ENCODE peak calls at places on chromosome 3, in five cellular contexts. K is retinal pigment epithelial cell, H is endothelial cell, P is GM20000, C is Calu3. G is an unnamed sample.

GRCh38 chr3:48408823-48409281 is 21.0 kb downstream of the PLXNB1 start:
- DNase-seq in C (no peak), K (no peak), P (peak), H (no peak), G (peak)

GRCh38 chr3:32089476-32089875 is 16.9 kb upstream of the GPD1L start:
- DNase-seq in K (peak), P (no peak), H (no peak), C (no peak), G (no peak)

GRCh38 chr3:64417816-64418215 is 192.6 kb upstream of the PRICKLE2 start:
- DNase-seq in P (no peak), H (no peak), K (peak), C (no peak), G (no peak)

GRCh38 chr3:149551500-149551899 is 77.0 kb downstream of the TM4SF4 start:
- DNase-seq in P (no peak), H (no peak), K (no peak), C (no peak), G (no peak)

GRCh38 chr3:46089237-46090011 is 62.1 kb upstream of the XCR1 start:
- DNase-seq in K (peak), H (no peak), C (peak), P (peak), G (no peak)

GRCh38 chr3:70256566-70256965 is 55.9 kb downstream of the MDFIC2 start:
- DNase-seq in C (no peak), K (no peak), P (no peak), H (no peak), G (no peak)

GRCh38 chr3:42033741-42034140 is 57.4 kb upstream of the TRAK1 start:
- DNase-seq in P (no peak), H (no peak), C (no peak), K (no peak), G (no peak)

GRCh38 chr3:145902166-145902565 is 258.8 kb downstream of the PLOD2 start:
- DNase-seq in P (no peak), C (no peak), K (no peak), H (no peak), G (no peak)

GRCh38 chr3:157541506-157542236 is 38.5 kb upstream of the VEPH1 start:
- DNase-seq in P (no peak), C (no peak), K (no peak), H (no peak), G (no peak)

DNA sequence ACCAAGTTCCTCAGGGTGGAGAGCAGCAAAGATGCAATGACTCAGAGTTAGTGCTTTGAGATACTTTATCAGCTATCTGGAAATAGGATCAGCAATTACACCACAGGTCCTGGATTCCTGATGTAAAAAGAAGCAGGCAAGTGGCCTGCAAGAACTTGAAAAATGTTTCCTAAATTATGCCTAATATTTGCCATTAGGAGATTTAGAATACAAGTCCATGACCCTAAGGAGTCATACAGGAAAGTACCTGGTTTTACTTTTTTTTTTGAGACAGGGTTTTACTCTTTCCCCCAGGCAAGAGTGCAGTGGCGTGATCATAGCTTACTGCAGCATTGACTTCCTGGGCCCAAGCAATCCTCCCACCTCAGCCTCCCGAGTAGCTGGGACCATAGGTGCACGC is 78.8 kb upstream of the CRBN start:
- DNase-seq in P (no peak), H (no peak), K (no peak), C (no peak), G (no peak)
- TF ChIP-seq CTCF in P (no peak), H (no peak), K (no peak), C (no peak), G (no peak)

DNA sequence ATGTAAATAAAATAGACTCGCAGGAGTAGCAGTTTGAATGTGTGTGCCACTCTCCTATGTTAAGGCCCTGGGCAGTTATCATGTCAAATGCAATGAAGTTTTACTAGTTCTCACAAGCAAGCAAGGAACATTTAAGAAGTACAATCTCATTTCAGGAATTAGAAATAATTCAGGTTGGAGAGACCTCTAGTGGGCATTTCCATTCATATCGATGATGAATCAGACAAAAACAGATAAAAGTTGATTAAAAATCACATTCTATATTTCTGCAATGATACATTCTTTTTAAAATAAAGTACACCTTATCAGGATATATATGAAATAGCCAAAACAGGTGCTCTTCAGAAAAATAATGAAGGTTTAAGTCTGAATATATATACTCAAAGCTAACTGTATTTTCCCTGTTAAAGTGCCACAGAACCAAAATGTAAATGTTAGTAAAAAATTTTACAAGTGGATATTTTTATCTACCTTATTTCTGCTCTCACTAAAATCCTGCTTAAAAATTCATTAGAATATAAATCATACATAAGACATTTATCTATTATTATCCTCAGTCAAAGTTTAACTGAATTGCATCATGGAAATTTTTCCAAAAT is 492.4 kb upstream of the FRG2C start:
- DNase-seq in H (no peak), C (no peak), P (no peak), K (no peak), G (no peak)
- TF ChIP-seq CTCF in H (peak), C (peak), P (no peak), K (peak), G (peak)

DNA sequence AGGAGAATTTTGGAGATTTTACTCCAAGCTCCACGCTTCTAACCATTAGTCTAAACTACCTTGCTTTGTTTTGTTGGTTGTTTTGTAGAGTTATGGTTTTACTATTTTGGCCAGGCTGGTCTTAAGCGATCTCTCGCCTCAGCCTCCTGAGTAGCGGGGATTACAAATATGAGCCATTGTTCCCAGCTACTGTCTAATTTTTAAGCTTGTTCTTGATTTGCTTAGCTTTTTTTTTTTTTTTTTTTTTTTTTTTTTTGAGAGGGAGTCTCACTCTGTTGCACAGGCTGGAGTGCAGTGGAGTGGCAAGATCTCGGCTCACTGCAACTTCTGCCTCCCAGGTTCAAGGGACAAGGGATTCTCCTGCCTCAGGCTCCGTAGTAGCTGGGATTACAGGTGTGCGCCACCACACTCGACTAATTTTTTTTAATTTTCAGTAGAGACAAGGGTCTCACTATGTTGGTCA is 28.5 kb downstream of the EFCAB12 start:
- DNase-seq in C (no peak), K (no peak), P (no peak), H (no peak), G (no peak)
- TF ChIP-seq CTCF in C (no peak), K (no peak), P (no peak), H (no peak), G (no peak)

DNA sequence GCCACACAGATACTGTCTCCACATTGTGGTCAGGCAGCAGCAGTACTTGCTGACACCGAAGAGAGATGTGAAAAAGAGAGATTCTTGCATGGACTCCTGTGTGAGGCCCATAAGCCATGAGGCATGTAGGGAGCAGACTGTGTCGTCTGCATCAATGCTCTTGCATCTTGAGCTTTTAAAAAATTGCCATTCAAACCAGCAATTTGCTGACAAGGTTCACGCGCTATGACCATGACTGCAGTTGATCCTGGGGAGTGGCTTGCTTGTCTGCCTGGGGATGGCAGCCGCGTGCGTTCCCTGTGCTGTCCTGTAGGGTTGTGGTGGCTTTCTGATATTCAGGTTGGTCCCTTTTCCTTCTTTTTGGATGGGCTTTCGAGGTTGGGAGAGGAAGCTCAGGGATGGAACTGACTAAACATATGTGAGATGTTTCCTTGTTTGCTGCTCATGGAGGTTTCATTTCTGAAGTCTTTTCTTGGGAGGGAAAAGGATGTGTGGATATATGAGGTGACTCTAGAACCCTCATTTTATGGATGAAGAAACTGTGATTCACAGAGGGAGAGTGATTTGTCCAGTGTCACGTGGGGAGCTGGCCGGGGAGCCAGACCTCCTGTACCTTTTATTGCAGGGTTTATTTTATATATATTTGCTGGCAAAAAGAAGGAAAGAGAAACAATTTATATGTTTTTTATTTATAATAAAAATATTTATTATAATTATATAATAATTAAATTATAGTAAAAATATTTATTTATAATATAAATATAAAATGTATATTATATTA is 48.6 kb downstream of the LPP start:
- DNase-seq in P (no peak), C (no peak), K (no peak), H (peak), G (no peak)
- TF ChIP-seq CTCF in P (no peak), C (no peak), K (no peak), H (no peak), G (no peak)

GRCh38 chr3:101495552-101495951 is 17.5 kb downstream of the SENP7 start:
- DNase-seq in C (no peak), P (no peak), H (no peak), K (no peak), G (no peak)
- TF ChIP-seq CTCF in C (no peak), P (no peak), H (no peak), K (peak), G (no peak)

GRCh38 chr3:135240426-135240825 is 445.4 kb downstream of the EPHB1 start:
- DNase-seq in C (no peak), H (peak), P (no peak), K (no peak), G (no peak)
- TF ChIP-seq CTCF in C (no peak), H (peak), P (no peak), K (peak), G (no peak)

GRCh38 chr3:55873523-55874254 is 386.6 kb upstream of the WNT5A start:
- DNase-seq in C (no peak), P (no peak), H (no peak), K (no peak), G (no peak)

GRCh38 chr3:55875137-55875536 is 388.0 kb upstream of the WNT5A start:
- DNase-seq in C (no peak), P (no peak), H (no peak), K (no peak), G (no peak)

GRCh38 chr3:55879901-55880331 is 392.8 kb upstream of the WNT5A start:
- DNase-seq in C (no peak), K (no peak), P (no peak), H (no peak), G (no peak)

GRCh38 chr3:55880357-55880756 is 393.3 kb upstream of the WNT5A start:
- DNase-seq in K (no peak), P (no peak), C (no peak), H (no peak), G (no peak)

GRCh38 chr3:55877703-55878102 is 390.6 kb upstream of the WNT5A start:
- DNase-seq in K (no peak), P (no peak), H (no peak), C (no peak), G (no peak)
- TF ChIP-seq CTCF in K (peak), P (peak), H (peak), C (no peak), G (no peak)

DNA sequence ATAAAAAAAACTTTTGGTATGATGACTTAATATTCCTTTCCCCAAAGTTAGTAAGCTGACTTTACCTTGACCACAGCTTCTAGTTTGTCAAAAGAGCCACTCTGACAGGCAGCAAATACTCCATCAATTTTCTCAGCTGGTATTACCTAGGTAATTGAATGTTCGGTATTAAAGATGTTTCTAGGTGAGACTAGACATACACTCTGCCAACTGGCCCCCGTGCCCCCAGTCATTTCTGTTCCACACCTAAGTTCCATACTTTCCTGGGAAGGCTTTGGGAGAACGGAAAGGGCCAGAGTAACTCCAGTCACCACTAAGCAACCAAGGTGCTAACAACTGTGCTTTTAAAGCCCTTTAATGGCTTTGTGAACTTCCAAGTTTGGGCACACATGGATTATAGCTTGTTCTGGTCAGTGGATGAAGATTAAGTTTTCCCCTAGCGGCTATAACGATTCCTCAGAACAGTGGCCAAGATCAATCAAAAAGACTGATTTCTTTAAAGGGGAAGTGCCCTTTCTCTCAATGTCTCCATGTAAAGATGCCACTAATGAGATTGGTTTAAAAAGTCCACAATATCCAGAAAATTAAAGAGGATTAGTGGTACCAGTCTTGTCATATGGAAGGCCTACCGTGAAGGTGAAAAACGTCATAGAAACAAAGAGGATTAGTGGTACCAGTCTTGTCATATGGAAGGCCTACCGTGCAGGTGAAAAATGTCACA is 7.0 kb downstream of the EIF4A2 start:
- DNase-seq in P (no peak), K (peak), H (no peak), C (no peak), G (no peak)
- TF ChIP-seq CTCF in P (no peak), K (peak), H (no peak), C (no peak), G (no peak)